ENCODE peak calls at places on chromosomes 3 and 15, in six cellular contexts. H is pancreas, S is cardiac muscle cell, G is RWPE1, K is omental fat pad, I is ovary. J is an unnamed sample.
A peak's percentile ranks its signal among the peaks of the same experiment; 100 is the strongest.

GRCh38 chr3:136624381-136624780 is 127.8 kb downstream of the STAG1 start:
- DNase-seq in H (no peak), S (no peak), G (no peak), K (no peak), I (no peak), J (no peak)

GRCh38 chr3:72177075-72178050 is 392.4 kb upstream of the PROK2 start:
- DNase-seq in H (peak; percentile 35), S (peak; percentile 73), G (peak; percentile 35), K (no peak), I (peak; percentile 66), J (no peak)

GRCh38 chr3:10280177-10280529 is 12.6 kb downstream of the GHRL start:
- DNase-seq in H (no peak), S (no peak), G (no peak), K (no peak), I (no peak), J (no peak)

GRCh38 chr3:187616307-187616939 is 53.8 kb downstream of the SST start:
- DNase-seq in H (peak; percentile 17), S (peak; percentile 77), G (peak; percentile 61), K (no peak), I (no peak), J (no peak)

GRCh38 chr15:69497634-69498033 is 45.0 kb downstream of the RPLP1 start:
- DNase-seq in H (no peak), S (no peak), G (no peak), K (no peak), I (no peak), J (no peak)

GRCh38 chr3:160226026-160226739 is 961 bp downstream of the C3orf80 start:
- DNase-seq in H (no peak), S (no peak), G (no peak), K (no peak), I (no peak), J (peak; percentile 42)

GRCh38 chr3:39203862-39204261 is 11.5 kb upstream of the XIRP1 start:
- DNase-seq in H (no peak), S (no peak), G (no peak), K (no peak), I (no peak), J (no peak)

GRCh38 chr15:80615783-80616391 is 79.2 kb upstream of the ABHD17C start:
- DNase-seq in H (no peak), S (peak; percentile 98), G (peak; percentile 48), K (peak; percentile 39), I (peak; percentile 74), J (no peak)

GRCh38 chr3:49733551-49733950 is 9.8 kb upstream of the GMPPB start:
- DNase-seq in H (no peak), S (no peak), G (no peak), K (no peak), I (no peak), J (no peak)

GRCh38 chr15:97652700-97653167 is 307.8 kb upstream of the ARRDC4 start:
- DNase-seq in H (no peak), S (no peak), G (no peak), K (no peak), I (no peak), J (no peak)

GRCh38 chr15:46077220-46077619 is 442.4 kb downstream of the SQOR start:
- DNase-seq in H (peak; percentile 15), S (no peak), G (no peak), K (no peak), I (no peak), J (peak; percentile 5)

GRCh38 chr15:25830844-25831443 is 32.2 kb downstream of the ATP10A start:
- DNase-seq in H (no peak), S (peak; percentile 80), G (peak; percentile 31), K (no peak), I (peak; percentile 54), J (no peak)

GRCh38 chr3:30435950-30436349 is 170.5 kb upstream of the TGFBR2 start:
- DNase-seq in H (no peak), S (no peak), G (no peak), K (no peak), I (no peak), J (no peak)

GRCh38 chr3:106635271-106635670 is 742.0 kb upstream of the CCDC54 start:
- DNase-seq in H (no peak), S (peak; percentile 77), G (no peak), K (no peak), I (no peak), J (no peak)

GRCh38 chr3:115615451-115615850 is 7.9 kb upstream of the GAP43 start:
- DNase-seq in H (no peak), S (no peak), G (no peak), K (no peak), I (no peak), J (no peak)

GRCh38 chr3:5251196-5251583 is 63.7 kb downstream of the EDEM1 start:
- DNase-seq in H (no peak), S (no peak), G (no peak), K (no peak), I (no peak), J (no peak)

GRCh38 chr3:164370970-164371369 is 707.3 kb downstream of the SI start:
- DNase-seq in H (no peak), S (no peak), G (no peak), K (no peak), I (no peak), J (no peak)

GRCh38 chr3:99108508-99108907 is 207.0 kb upstream of the DCBLD2 start:
- DNase-seq in H (no peak), S (peak; percentile 97), G (peak; percentile 78), K (no peak), I (no peak), J (no peak)

GRCh38 chr15:90603893-90604292 is 74.2 kb downstream of the CRTC3 start:
- DNase-seq in H (no peak), S (peak; percentile 46), G (no peak), K (no peak), I (no peak), J (peak; percentile 10)

GRCh38 chr3:66747251-66747650 is 246.4 kb upstream of the LRIG1 start:
- DNase-seq in H (no peak), S (no peak), G (no peak), K (no peak), I (no peak), J (no peak)

GRCh38 chr3:11671648-11672100 is 28.0 kb upstream of the VGLL4 start:
- DNase-seq in H (no peak), S (peak; percentile 70), G (no peak), K (no peak), I (no peak), J (no peak)

GRCh38 chr3:178671261-178672191 is 135.3 kb downstream of the KCNMB2 start:
- DNase-seq in H (no peak), S (peak; percentile 81), G (peak; percentile 75), K (no peak), I (no peak), J (no peak)

GRCh38 chr3:178001670-178002101 is 534.5 kb upstream of the KCNMB2 start:
- DNase-seq in H (no peak), S (peak; percentile 28), G (no peak), K (no peak), I (no peak), J (no peak)

GRCh38 chr3:27684302-27684701 is 37.8 kb downstream of the EOMES start:
- DNase-seq in H (no peak), S (no peak), G (no peak), K (no peak), I (no peak), J (no peak)

GRCh38 chr3:27678234-27678633 is 43.9 kb downstream of the EOMES start:
- DNase-seq in H (no peak), S (no peak), G (no peak), K (no peak), I (no peak), J (no peak)

GRCh38 chr3:27680517-27681246 is 41.4 kb downstream of the EOMES start:
- DNase-seq in H (no peak), S (no peak), G (no peak), K (no peak), I (no peak), J (no peak)

GRCh38 chr3:27679691-27680090 is 42.4 kb downstream of the EOMES start:
- DNase-seq in H (no peak), S (no peak), G (no peak), K (no peak), I (no peak), J (no peak)

GRCh38 chr3:27681249-27681748 is 40.8 kb downstream of the EOMES start:
- DNase-seq in H (no peak), S (peak; percentile 89), G (peak; percentile 59), K (no peak), I (no peak), J (no peak)
- TF ChIP-seq CTCF in H (peak; percentile 26), S (peak; percentile 55), G (peak; percentile 77), K (no peak), I (peak; percentile 62), J (peak; percentile 70)

GRCh38 chr3:42406727-42407450 is 3.5 kb downstream of the LYZL4 start:
- DNase-seq in H (no peak), S (no peak), G (no peak), K (no peak), I (no peak), J (no peak)

GRCh38 chr3:42405857-42406256 is 4.6 kb downstream of the LYZL4 start:
- DNase-seq in H (no peak), S (no peak), G (no peak), K (no peak), I (no peak), J (no peak)

GRCh38 chr3:42411429-42411828 is 1.0 kb upstream of the LYZL4 start:
- DNase-seq in H (no peak), S (no peak), G (no peak), K (no peak), I (no peak), J (no peak)

GRCh38 chr3:42410362-42410761 is at the start of gene LYZL4:
- DNase-seq in H (no peak), S (no peak), G (no peak), K (no peak), I (no peak), J (no peak)

DNA sequence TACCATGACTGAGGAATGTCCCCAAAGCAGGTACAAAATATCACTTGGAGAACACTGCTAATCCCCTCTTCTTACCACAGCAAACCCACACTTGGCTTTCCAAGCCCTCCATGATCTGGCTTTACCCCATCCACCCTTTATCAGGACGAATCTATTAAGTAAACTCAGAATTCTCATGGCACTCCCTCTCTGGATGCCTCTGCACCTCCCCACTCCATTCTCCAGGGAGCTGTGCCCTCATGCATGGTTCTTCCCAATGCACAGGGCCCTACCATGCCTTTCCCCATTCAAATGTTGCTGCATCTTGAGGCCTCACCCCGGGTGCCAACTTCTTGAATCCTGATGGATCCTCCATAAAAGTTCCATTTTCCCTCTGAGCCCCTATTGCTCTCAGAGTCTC is 2.3 kb downstream of the LYZL4 start:
- DNase-seq in H (no peak), S (no peak), G (no peak), K (no peak), I (no peak), J (no peak)
- TF ChIP-seq CTCF in H (no peak), S (no peak), G (no peak), K (no peak), I (no peak), J (no peak)

GRCh38 chr3:126945171-126945721 is 37.7 kb upstream of the PLXNA1 start:
- DNase-seq in H (no peak), S (no peak), G (no peak), K (no peak), I (no peak), J (no peak)
- TF ChIP-seq CTCF in H (no peak), S (peak; percentile 9), G (no peak), K (no peak), I (no peak), J (no peak)

DNA sequence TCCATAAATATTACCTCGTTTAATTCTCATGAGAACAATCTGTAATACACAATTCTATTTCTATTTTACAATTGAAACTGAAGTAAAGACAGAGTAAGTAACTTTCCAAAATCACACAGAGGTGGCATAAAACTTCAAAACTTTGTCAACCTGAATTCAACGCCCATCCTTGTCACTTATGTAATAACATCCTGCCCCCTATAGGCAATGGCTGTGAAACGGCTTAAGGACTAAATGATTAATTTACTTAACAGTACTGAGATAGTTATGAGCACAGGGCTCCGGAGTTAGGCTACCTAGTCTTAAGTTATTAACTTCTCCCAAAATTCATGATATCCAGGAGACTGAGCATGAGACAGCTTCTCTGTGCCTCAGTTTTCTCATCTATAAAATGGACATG is 293.1 kb upstream of the CHRM5 start:
- DNase-seq in H (no peak), S (peak; percentile 36), G (peak; percentile 49), K (no peak), I (no peak), J (no peak)
- TF ChIP-seq CTCF in H (no peak), S (peak; percentile 43), G (peak; percentile 25), K (no peak), I (peak; percentile 28), J (no peak)

J was measured in Caco-2.